ENCODE peak calls at places on chromosomes 11 and 22, in seven cellular contexts. P, Y, T, O, C, U and V are unnamed samples.

GRCh38 chr11:108435066-108435465 is 32.3 kb downstream of the C11orf65 start:
- DNase-seq in P (no peak), Y (no peak), T (no peak), O (no peak), C (no peak), U (no peak), V (no peak)

GRCh38 chr11:47257518-47258316 is at the start of gene NR1H3:
- DNase-seq in P (no peak), Y (no peak), T (peak; percentile 92), O (no peak), C (no peak), U (peak; percentile 55), V (peak; percentile 21)

GRCh38 chr11:63710476-63711217 is 29.3 kb downstream of the RTN3 start:
- DNase-seq in P (no peak), Y (no peak), T (no peak), O (no peak), C (no peak), U (peak; percentile 18), V (no peak)

GRCh38 chr22:44627521-44628139 is 74.4 kb upstream of the PRR5 start:
- DNase-seq in P (no peak), Y (no peak), T (no peak), O (no peak), C (no peak), U (no peak), V (no peak)

GRCh38 chr11:89119426-89119825 is 53.6 kb upstream of the GRM5 start:
- DNase-seq in P (no peak), Y (no peak), T (no peak), O (no peak), C (no peak), U (no peak), V (no peak)

GRCh38 chr11:27285761-27286160 is 77.3 kb downstream of the CCDC34 start:
- DNase-seq in P (no peak), Y (no peak), T (no peak), O (no peak), C (no peak), U (no peak), V (no peak)

GRCh38 chr22:42644422-42645340 is 4.3 kb upstream of the ATP5MGL start:
- DNase-seq in P (no peak), Y (no peak), T (peak; percentile 31), O (no peak), C (no peak), U (no peak), V (no peak)

GRCh38 chr11:44711113-44711512 is 15.6 kb upstream of the TSPAN18 start:
- DNase-seq in P (no peak), Y (no peak), T (peak; percentile 54), O (no peak), C (no peak), U (no peak), V (no peak)

GRCh38 chr11:117072517-117073218 is 25.6 kb downstream of the SIK3 start:
- DNase-seq in P (no peak), Y (peak; percentile 77), T (no peak), O (no peak), C (no peak), U (peak; percentile 87), V (no peak)

GRCh38 chr11:117230286-117230961 is 1.4 kb downstream of the PCSK7 start:
- DNase-seq in P (no peak), Y (no peak), T (no peak), O (peak; percentile 71), C (peak; percentile 56), U (no peak), V (no peak)

GRCh38 chr11:125224391-125225015 is 60.0 kb downstream of the PKNOX2 start:
- DNase-seq in P (no peak), Y (no peak), T (peak; percentile 53), O (no peak), C (no peak), U (no peak), V (no peak)

GRCh38 chr11:130433357-130433756 is 4.9 kb upstream of the ADAMTS8 start:
- DNase-seq in P (no peak), Y (no peak), T (no peak), O (no peak), C (no peak), U (no peak), V (no peak)